ENCODE peak calls at places on chromosomes 2 and 18, in six cellular contexts. S is choroid plexus epithelial cell; L is GM20000; K is activated T-cell treated with anti-CD3 and anti-CD28 coated beads, Interleukin-2, amount 50 U/mL, for 72 hours; P is WTC11; O is hippocampal formation. G is an unnamed sample.

GRCh38 chr2:128550389-128550788 is 231.7 kb upstream of the HS6ST1 start:
- DNase-seq in L (no peak), S (no peak), K (no peak), O (no peak), P (no peak), G (no peak)

GRCh38 chr2:19247186-19247585 is 111.2 kb downstream of the OSR1 start:
- DNase-seq in L (no peak), P (no peak), K (no peak), S (no peak), O (no peak), G (no peak)

GRCh38 chr2:200585340-200585729 is 479 bp upstream of the AOX1 start:
- DNase-seq in S (no peak), L (no peak), P (no peak), K (no peak), O (no peak), G (no peak)

GRCh38 chr2:224946911-224947310 is 95.4 kb downstream of the DOCK10 start:
- DNase-seq in O (no peak), L (no peak), P (no peak), K (no peak), S (peak; percentile 84), G (peak; percentile 3)

GRCh38 chr2:129895526-129896082 is 83.9 kb upstream of the RAB6C start:
- DNase-seq in K (no peak), P (no peak), O (no peak), L (no peak), S (no peak), G (no peak)

GRCh38 chr2:20661028-20661980 is 5.6 kb upstream of the GDF7 start:
- DNase-seq in K (peak; percentile 59), P (peak; percentile 76), S (peak; percentile 87), L (peak; percentile 84), O (peak; percentile 34), G (peak; percentile 78)

GRCh38 chr18:27428120-27428519 is 243.0 kb upstream of the CHST9 start:
- DNase-seq in O (no peak), P (peak; percentile 17), L (no peak), K (no peak), S (peak; percentile 13), G (no peak)

GRCh38 chr2:134718095-134718955 is 475 bp downstream of the TMEM163 start:
- DNase-seq in L (peak; percentile 70), S (peak; percentile 2), P (peak; percentile 50), K (peak; percentile 25), O (no peak), G (no peak)

GRCh38 chr18:24987271-24987932 is 364.6 kb downstream of the ZNF521 start:
- DNase-seq in P (peak; percentile 21), S (no peak), K (no peak), L (no peak), O (no peak), G (no peak)

GRCh38 chr2:41878056-41878455 is 169.8 kb upstream of the PKDCC start:
- DNase-seq in K (no peak), O (no peak), P (no peak), L (no peak), S (no peak), G (no peak)

GRCh38 chr2:10269291-10269690 is 33.4 kb upstream of the HPCAL1 start:
- DNase-seq in L (no peak), K (no peak), S (no peak), O (no peak), P (peak; percentile 5), G (no peak)

GRCh38 chr18:5895300-5895885 is at the start of gene TMEM200C:
- DNase-seq in K (peak; percentile 10), P (peak; percentile 57), S (no peak), L (peak; percentile 82), O (no peak), G (no peak)

GRCh38 chr2:72012886-72013574 is 134.6 kb downstream of the CYP26B1 start:
- DNase-seq in P (no peak), K (no peak), L (no peak), S (no peak), O (no peak), G (no peak)

GRCh38 chr2:219607931-219608330 is 10.3 kb downstream of the STK11IP start:
- DNase-seq in K (no peak), P (no peak), L (no peak), S (no peak), O (no peak), G (no peak)

GRCh38 chr2:24559714-24560113 is 68.7 kb downstream of the NCOA1 start:
- DNase-seq in L (no peak), O (no peak), S (peak; percentile 37), P (no peak), K (no peak), G (no peak)

GRCh38 chr18:56851774-56852173 is 200.6 kb downstream of the WDR7 start:
- DNase-seq in K (no peak), O (no peak), S (no peak), L (peak; percentile 29), P (no peak), G (peak; percentile 29)

GRCh38 chr2:240326246-240326645 is 109.2 kb upstream of the GPC1 start:
- DNase-seq in L (no peak), P (no peak), K (no peak), O (no peak), S (peak; percentile 13), G (no peak)

GRCh38 chr2:157223624-157224205 is 33.8 kb upstream of the GALNT5 start:
- DNase-seq in P (no peak), K (no peak), L (no peak), O (no peak), S (no peak), G (no peak)

GRCh38 chr2:105320651-105321215 is 8.8 kb downstream of the TGFBRAP1 start:
- DNase-seq in L (no peak), K (no peak), P (no peak), O (no peak), S (no peak), G (no peak)

GRCh38 chr2:118670281-118670680 is 177.2 kb downstream of the EN1 start:
- DNase-seq in L (no peak), O (no peak), S (no peak), K (no peak), P (no peak), G (no peak)

GRCh38 chr2:110153416-110153815 is 37.8 kb upstream of the MALL start:
- DNase-seq in K (no peak), L (no peak), P (no peak), S (no peak), O (no peak), G (no peak)

GRCh38 chr2:24051833-24052232 is 2.3 kb downstream of the FKBP1B start:
- DNase-seq in P (no peak), O (no peak), K (no peak), S (no peak), L (no peak), G (no peak)

GRCh38 chr18:48862116-48862515 is 88.6 kb downstream of the SMAD7 start:
- DNase-seq in P (no peak), S (peak; percentile 72), O (no peak), L (no peak), K (no peak), G (no peak)

GRCh38 chr18:67730884-67731283 is 214.4 kb upstream of the DSEL start:
- DNase-seq in L (no peak), K (no peak), O (no peak), P (no peak), S (peak; percentile 79), G (no peak)

GRCh38 chr2:231708773-231709635 is 679 bp downstream of the PTMA start:
- DNase-seq in K (peak; percentile 66), L (peak; percentile 48), P (no peak), S (peak; percentile 55), O (no peak), G (peak; percentile 69)

GRCh38 chr2:161946489-161947107 is 127.4 kb downstream of the DPP4 start:
- DNase-seq in K (no peak), L (no peak), P (no peak), O (peak; percentile 48), S (peak; percentile 64), G (peak; percentile 68)

GRCh38 chr2:37766087-37766486 is 94.6 kb upstream of the CDC42EP3 start:
- DNase-seq in S (no peak), O (no peak), P (no peak), L (no peak), K (no peak), G (no peak)

GRCh38 chr2:177078416-177078815 is 134.2 kb upstream of the HNRNPA3 start:
- DNase-seq in L (no peak), S (peak; percentile 4), O (no peak), P (no peak), K (no peak), G (peak; percentile 12)

GRCh38 chr2:26644188-26644835 is 3.1 kb upstream of the CIB4 start:
- DNase-seq in L (no peak), S (no peak), P (no peak), O (no peak), K (no peak), G (no peak)